ENCODE peak calls at places on chromosomes 6 and 20, in six cellular contexts. One of them, this sample, is unnamed. For H3K4me1 and H3K36me3, the result is how much of the 10 kb centered on the place peaks cover.

GRCh38 chr6:130076512-130076911 is 58.1 kb downstream of the L3MBTL3 start:
- DNase-seq in mammary epithelial cell: no peak
- DNase-seq in astrocyte: no peak
- DNase-seq in CD4-positive, CD25-positive, alpha-beta regulatory T cell: peak
- DNase-seq in SK-N-SH: no peak
- DNase-seq in suprapubic skin: no peak
- DNase-seq in this sample: no peak

GRCh38 chr6:5115168-5115567 is 30.0 kb downstream of the PPP1R3G start:
- DNase-seq in mammary epithelial cell: no peak
- DNase-seq in astrocyte: no peak
- DNase-seq in CD4-positive, CD25-positive, alpha-beta regulatory T cell: no peak
- DNase-seq in SK-N-SH: no peak
- DNase-seq in suprapubic skin: no peak
- DNase-seq in this sample: no peak

GRCh38 chr6:153024401-153025017 is 22.0 kb upstream of the MTRF1L start:
- DNase-seq in mammary epithelial cell: peak
- DNase-seq in astrocyte: no peak
- DNase-seq in CD4-positive, CD25-positive, alpha-beta regulatory T cell: peak
- DNase-seq in SK-N-SH: peak
- DNase-seq in suprapubic skin: no peak
- DNase-seq in this sample: peak

GRCh38 chr20:23601715-23602114 is 4.0 kb downstream of the CST9 start:
- DNase-seq in mammary epithelial cell: no peak
- DNase-seq in astrocyte: no peak
- DNase-seq in CD4-positive, CD25-positive, alpha-beta regulatory T cell: no peak
- DNase-seq in SK-N-SH: no peak
- DNase-seq in suprapubic skin: no peak
- DNase-seq in this sample: no peak

GRCh38 chr6:47133230-47134000 is 91.3 kb upstream of the ADGRF1 start:
- DNase-seq in mammary epithelial cell: no peak
- DNase-seq in astrocyte: no peak
- DNase-seq in CD4-positive, CD25-positive, alpha-beta regulatory T cell: no peak
- DNase-seq in SK-N-SH: no peak
- DNase-seq in suprapubic skin: no peak
- DNase-seq in this sample: no peak

GRCh38 chr6:136657629-136658028 is 107.4 kb upstream of the MAP7 start:
- DNase-seq in mammary epithelial cell: no peak
- DNase-seq in astrocyte: peak
- DNase-seq in CD4-positive, CD25-positive, alpha-beta regulatory T cell: no peak
- DNase-seq in SK-N-SH: no peak
- DNase-seq in suprapubic skin: no peak
- DNase-seq in this sample: no peak

GRCh38 chr6:30150151-30150550 is 10.9 kb downstream of the TRIM10 start:
- DNase-seq in mammary epithelial cell: peak
- DNase-seq in astrocyte: no peak
- DNase-seq in CD4-positive, CD25-positive, alpha-beta regulatory T cell: no peak
- DNase-seq in SK-N-SH: no peak
- DNase-seq in suprapubic skin: no peak
- DNase-seq in this sample: no peak

GRCh38 chr20:52494244-52494643 is 302.7 kb upstream of the ZFP64 start:
- DNase-seq in mammary epithelial cell: peak
- DNase-seq in astrocyte: peak
- DNase-seq in CD4-positive, CD25-positive, alpha-beta regulatory T cell: no peak
- DNase-seq in SK-N-SH: no peak
- DNase-seq in suprapubic skin: no peak
- DNase-seq in this sample: no peak

GRCh38 chr20:52060794-52061714 is 130.5 kb downstream of the ZFP64 start:
- DNase-seq in mammary epithelial cell: no peak
- DNase-seq in astrocyte: no peak
- DNase-seq in CD4-positive, CD25-positive, alpha-beta regulatory T cell: no peak
- DNase-seq in SK-N-SH: peak
- DNase-seq in suprapubic skin: no peak
- DNase-seq in this sample: peak

GRCh38 chr6:90471297-90471696 is 115.6 kb downstream of the MAP3K7 start:
- DNase-seq in mammary epithelial cell: no peak
- DNase-seq in astrocyte: no peak
- DNase-seq in CD4-positive, CD25-positive, alpha-beta regulatory T cell: peak
- DNase-seq in SK-N-SH: no peak
- DNase-seq in suprapubic skin: no peak
- DNase-seq in this sample: no peak

GRCh38 chr20:58144071-58144470 is 84.4 kb downstream of the ANKRD60 start:
- DNase-seq in mammary epithelial cell: no peak
- DNase-seq in astrocyte: no peak
- DNase-seq in CD4-positive, CD25-positive, alpha-beta regulatory T cell: no peak
- DNase-seq in SK-N-SH: no peak
- DNase-seq in suprapubic skin: peak
- DNase-seq in this sample: no peak

GRCh38 chr20:61895016-61895415 is 170.7 kb downstream of the TAF4 start:
- DNase-seq in mammary epithelial cell: no peak
- DNase-seq in astrocyte: no peak
- DNase-seq in CD4-positive, CD25-positive, alpha-beta regulatory T cell: no peak
- DNase-seq in SK-N-SH: no peak
- DNase-seq in suprapubic skin: no peak
- DNase-seq in this sample: no peak

GRCh38 chr6:148776321-148776966 is 29.6 kb downstream of the UST start:
- DNase-seq in mammary epithelial cell: peak
- DNase-seq in astrocyte: peak
- DNase-seq in CD4-positive, CD25-positive, alpha-beta regulatory T cell: no peak
- DNase-seq in SK-N-SH: no peak
- DNase-seq in suprapubic skin: no peak
- DNase-seq in this sample: no peak

GRCh38 chr20:24912397-24913075 is 36.5 kb upstream of the CST7 start:
- DNase-seq in mammary epithelial cell: no peak
- DNase-seq in astrocyte: no peak
- DNase-seq in CD4-positive, CD25-positive, alpha-beta regulatory T cell: no peak
- DNase-seq in SK-N-SH: no peak
- DNase-seq in suprapubic skin: no peak
- DNase-seq in this sample: no peak

GRCh38 chr6:113680351-113680750 is 176.8 kb upstream of the MARCKS start:
- DNase-seq in mammary epithelial cell: no peak
- DNase-seq in astrocyte: no peak
- DNase-seq in CD4-positive, CD25-positive, alpha-beta regulatory T cell: no peak
- DNase-seq in SK-N-SH: no peak
- DNase-seq in suprapubic skin: no peak
- DNase-seq in this sample: no peak

GRCh38 chr6:43940393-43941087 is 170.5 kb downstream of the VEGFA start:
- DNase-seq in mammary epithelial cell: no peak
- DNase-seq in astrocyte: no peak
- DNase-seq in CD4-positive, CD25-positive, alpha-beta regulatory T cell: no peak
- DNase-seq in SK-N-SH: no peak
- DNase-seq in suprapubic skin: peak
- DNase-seq in this sample: no peak

GRCh38 chr20:50874111-50874757 is 57.0 kb downstream of the ADNP start:
- DNase-seq in mammary epithelial cell: no peak
- DNase-seq in astrocyte: no peak
- DNase-seq in CD4-positive, CD25-positive, alpha-beta regulatory T cell: no peak
- DNase-seq in SK-N-SH: no peak
- DNase-seq in suprapubic skin: no peak
- DNase-seq in this sample: no peak

GRCh38 chr20:62929051-62929538 is 2.8 kb upstream of the DIDO1 start:
- DNase-seq in mammary epithelial cell: peak
- DNase-seq in astrocyte: no peak
- DNase-seq in CD4-positive, CD25-positive, alpha-beta regulatory T cell: peak
- DNase-seq in SK-N-SH: no peak
- DNase-seq in suprapubic skin: peak
- DNase-seq in this sample: no peak

GRCh38 chr6:156563710-156564109 is 213.5 kb upstream of the ARID1B start:
- DNase-seq in mammary epithelial cell: no peak
- DNase-seq in astrocyte: no peak
- DNase-seq in CD4-positive, CD25-positive, alpha-beta regulatory T cell: no peak
- DNase-seq in SK-N-SH: peak
- DNase-seq in suprapubic skin: no peak
- DNase-seq in this sample: no peak

GRCh38 chr6:31489046-31489445 is 8.9 kb upstream of the MICB start:
- DNase-seq in mammary epithelial cell: no peak
- DNase-seq in astrocyte: no peak
- DNase-seq in CD4-positive, CD25-positive, alpha-beta regulatory T cell: no peak
- DNase-seq in SK-N-SH: no peak
- DNase-seq in suprapubic skin: no peak
- DNase-seq in this sample: no peak

GRCh38 chr6:42407379-42407778 is 44.3 kb downstream of the TRERF1 start:
- DNase-seq in mammary epithelial cell: no peak
- DNase-seq in astrocyte: peak
- DNase-seq in CD4-positive, CD25-positive, alpha-beta regulatory T cell: no peak
- DNase-seq in SK-N-SH: no peak
- DNase-seq in suprapubic skin: no peak
- DNase-seq in this sample: no peak
- H3K4me1 ChIP-seq in mammary epithelial cell: under half
- H3K4me1 ChIP-seq in astrocyte: under half
- H3K4me1 ChIP-seq in CD4-positive, CD25-positive, alpha-beta regulatory T cell: under half
- H3K4me1 ChIP-seq in SK-N-SH: under half
- H3K4me1 ChIP-seq in suprapubic skin: half or more
- H3K4me1 ChIP-seq in this sample: under half

DNA sequence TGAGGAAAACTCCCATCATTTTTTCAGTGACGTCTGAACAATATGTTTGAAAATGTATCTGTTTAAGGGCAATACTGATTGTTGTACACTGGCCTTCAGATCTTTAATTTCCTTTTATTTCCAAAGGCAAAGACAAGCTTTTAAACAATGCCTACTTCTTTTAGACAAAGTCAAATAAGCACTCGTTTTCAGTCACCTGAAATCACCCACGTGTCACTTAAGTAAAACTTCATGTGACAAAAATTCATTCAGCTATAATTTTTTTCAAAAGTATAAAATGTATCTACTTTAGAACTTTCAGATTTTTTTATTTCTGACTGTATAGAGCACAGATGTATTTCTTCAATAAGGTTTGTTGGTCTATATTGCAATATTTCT is 113.5 kb upstream of the BEND6 start:
- DNase-seq in mammary epithelial cell: no peak
- DNase-seq in astrocyte: no peak
- DNase-seq in CD4-positive, CD25-positive, alpha-beta regulatory T cell: no peak
- DNase-seq in SK-N-SH: no peak
- DNase-seq in suprapubic skin: no peak
- DNase-seq in this sample: no peak
- H3K4me3 ChIP-seq in mammary epithelial cell: no peak
- H3K4me3 ChIP-seq in astrocyte: peak
- H3K4me3 ChIP-seq in CD4-positive, CD25-positive, alpha-beta regulatory T cell: no peak
- H3K4me3 ChIP-seq in SK-N-SH: peak
- H3K4me3 ChIP-seq in suprapubic skin: no peak
- H3K4me3 ChIP-seq in this sample: no peak

DNA sequence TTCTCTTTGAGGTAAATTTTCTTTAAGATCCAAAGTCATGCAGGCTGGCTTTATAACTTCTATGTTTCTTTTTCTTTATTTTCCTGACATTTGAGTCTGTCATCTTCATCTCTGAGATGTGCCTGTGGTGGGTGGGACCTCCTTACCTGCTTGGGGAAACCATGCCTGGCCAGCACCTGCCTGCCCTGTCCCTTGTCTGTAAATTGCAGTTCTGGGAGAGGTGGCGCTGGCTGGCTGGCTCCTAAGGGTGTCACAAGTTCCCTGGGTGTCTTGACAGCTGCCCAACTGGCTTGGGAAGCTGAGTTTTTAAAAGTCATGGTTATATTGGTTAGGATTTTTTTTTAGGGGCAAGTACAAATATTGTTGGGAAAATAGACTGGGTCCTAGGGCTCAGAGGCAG is 36.3 kb downstream of the SCAND1 start:
- DNase-seq in mammary epithelial cell: no peak
- DNase-seq in astrocyte: no peak
- DNase-seq in CD4-positive, CD25-positive, alpha-beta regulatory T cell: no peak
- DNase-seq in SK-N-SH: no peak
- DNase-seq in suprapubic skin: no peak
- DNase-seq in this sample: no peak
- H3K36me3 ChIP-seq in mammary epithelial cell: under half
- H3K36me3 ChIP-seq in astrocyte: under half
- H3K36me3 ChIP-seq in CD4-positive, CD25-positive, alpha-beta regulatory T cell: half or more
- H3K36me3 ChIP-seq in SK-N-SH: under half
- H3K36me3 ChIP-seq in suprapubic skin: half or more
- H3K36me3 ChIP-seq in this sample: under half

GRCh38 chr6:27811383-27811782 is 100.8 kb downstream of the OR2B2 start:
- DNase-seq in mammary epithelial cell: no peak
- DNase-seq in astrocyte: no peak
- DNase-seq in CD4-positive, CD25-positive, alpha-beta regulatory T cell: peak
- DNase-seq in SK-N-SH: no peak
- DNase-seq in suprapubic skin: no peak
- DNase-seq in this sample: no peak
- H3K4me1 ChIP-seq in mammary epithelial cell: under half
- H3K4me1 ChIP-seq in astrocyte: under half
- H3K4me1 ChIP-seq in CD4-positive, CD25-positive, alpha-beta regulatory T cell: half or more
- H3K4me1 ChIP-seq in SK-N-SH: under half
- H3K4me1 ChIP-seq in suprapubic skin: under half
- H3K4me1 ChIP-seq in this sample: under half

GRCh38 chr6:159729598-159729997 is 2.3 kb downstream of the WTAP start:
- DNase-seq in mammary epithelial cell: peak
- DNase-seq in astrocyte: no peak
- DNase-seq in CD4-positive, CD25-positive, alpha-beta regulatory T cell: peak
- DNase-seq in SK-N-SH: no peak
- DNase-seq in suprapubic skin: no peak
- DNase-seq in this sample: no peak
- H3K4me3 ChIP-seq in mammary epithelial cell: peak
- H3K4me3 ChIP-seq in astrocyte: peak
- H3K4me3 ChIP-seq in CD4-positive, CD25-positive, alpha-beta regulatory T cell: peak
- H3K4me3 ChIP-seq in SK-N-SH: peak
- H3K4me3 ChIP-seq in suprapubic skin: peak
- H3K4me3 ChIP-seq in this sample: no peak

DNA sequence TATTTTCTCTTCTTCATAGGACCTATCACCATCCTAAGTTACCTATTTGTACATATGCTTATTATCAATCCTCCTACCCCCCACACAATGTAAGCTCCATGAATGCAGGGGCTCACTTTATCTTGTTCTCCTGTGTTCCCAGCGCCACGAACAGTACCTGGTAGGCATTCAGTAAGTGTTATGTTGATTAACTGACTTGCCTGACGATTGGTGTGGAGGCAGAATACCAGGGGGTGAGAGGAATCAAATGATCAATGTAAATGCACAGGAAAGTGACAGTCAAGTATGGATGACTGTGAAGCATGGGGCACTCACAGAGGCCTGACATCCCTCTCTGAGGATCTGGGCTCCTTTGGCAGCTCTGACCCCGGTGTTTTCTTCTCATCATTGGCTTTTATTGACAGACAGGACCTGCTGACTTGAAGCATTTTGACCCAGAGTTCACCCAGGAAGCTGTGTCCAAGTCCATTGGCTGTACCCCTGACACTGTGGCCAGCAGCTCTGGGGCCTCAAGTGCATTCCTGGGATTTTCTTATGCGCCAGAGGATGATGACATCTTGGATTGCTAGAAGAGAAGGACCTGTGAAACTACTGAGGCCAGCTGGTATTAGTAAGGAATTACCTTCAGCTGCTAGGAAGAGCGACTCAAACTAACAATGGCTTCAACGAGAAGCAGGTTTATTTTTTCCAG is 6.1 kb upstream of the IFT52 start:
- DNase-seq in mammary epithelial cell: no peak
- DNase-seq in astrocyte: peak
- DNase-seq in CD4-positive, CD25-positive, alpha-beta regulatory T cell: no peak
- DNase-seq in SK-N-SH: no peak
- DNase-seq in suprapubic skin: no peak
- DNase-seq in this sample: no peak
- H3K36me3 ChIP-seq in mammary epithelial cell: under half
- H3K36me3 ChIP-seq in astrocyte: under half
- H3K36me3 ChIP-seq in CD4-positive, CD25-positive, alpha-beta regulatory T cell: under half
- H3K36me3 ChIP-seq in SK-N-SH: under half
- H3K36me3 ChIP-seq in suprapubic skin: under half
- H3K36me3 ChIP-seq in this sample: under half

This sample was measured in iPS DF 6.9.